ENCODE peak calls at places on chromosome 4, in six cellular contexts. D is sciatic nerve; G is activated CD8-positive, alpha-beta memory T cell treated with anti-CD3 and anti-CD28 coated beads, Interleukin-2, amount 50 U/mL, for 4 hours; Z is stromal cell of bone marrow; C is substantia nigra; L is activated effector memory CD4-positive, alpha-beta T cell treated with Interleukin-2 at 50 U/mL for 16 hours. K is an unnamed sample.

GRCh38 chr4:139955600-139955999 is 198.4 kb downstream of the MAML3 start:
- DNase-seq in G (no peak), D (no peak), C (no peak), Z (no peak), L (no peak), K (no peak)

GRCh38 chr4:167234388-167234881 is at the start of gene SPOCK3:
- DNase-seq in D (no peak), L (no peak), Z (peak), G (no peak), C (peak), K (peak)

GRCh38 chr4:87093443-87094123 is 126.8 kb downstream of the KLHL8 start:
- DNase-seq in Z (no peak), L (no peak), G (peak), D (no peak), C (peak), K (peak)

GRCh38 chr4:128558896-128559669 is 250.4 kb upstream of the JADE1 start:
- DNase-seq in Z (peak), C (no peak), G (no peak), D (no peak), L (no peak), K (peak)

GRCh38 chr4:113504422-113504821 is 257.1 kb downstream of the CAMK2D start:
- DNase-seq in C (no peak), Z (no peak), D (no peak), G (no peak), L (no peak), K (no peak)

GRCh38 chr4:58225460-58225859 is 1115.3 kb upstream of the IGFBP7 start:
- DNase-seq in Z (no peak), C (no peak), L (no peak), G (no peak), D (no peak), K (no peak)

GRCh38 chr4:185396724-185397402 is at the start of gene ANKRD37:
- DNase-seq in L (no peak), G (no peak), C (no peak), Z (no peak), D (no peak), K (no peak)

GRCh38 chr4:153809307-153809706 is 20.4 kb upstream of the SFRP2 start:
- DNase-seq in C (no peak), G (no peak), D (no peak), Z (no peak), L (no peak), K (no peak)

GRCh38 chr4:7398104-7398423 is 36.7 kb downstream of the PSAPL1 start:
- DNase-seq in D (peak), Z (no peak), C (no peak), G (no peak), L (no peak), K (no peak)

GRCh38 chr4:141169391-141169790 is 36.1 kb upstream of the RNF150 start:
- DNase-seq in D (no peak), L (no peak), C (no peak), Z (no peak), G (no peak), K (no peak)

GRCh38 chr4:140497776-140498636 is at the start of gene MGAT4D:
- DNase-seq in Z (no peak), C (no peak), D (no peak), G (no peak), L (no peak), K (no peak)

GRCh38 chr4:157012781-157013180 is 41.2 kb upstream of the PDGFC start:
- DNase-seq in Z (no peak), L (no peak), D (no peak), C (no peak), G (no peak), K (no peak)

GRCh38 chr4:166422475-166422874 is 549.4 kb downstream of the TLL1 start:
- DNase-seq in D (no peak), Z (peak), L (no peak), G (no peak), C (no peak), K (no peak)

GRCh38 chr4:159446266-159446976 is 343.5 kb downstream of the RAPGEF2 start:
- DNase-seq in G (no peak), D (peak), C (peak), L (no peak), Z (peak), K (peak)

GRCh38 chr4:15868065-15868464 is 70.5 kb downstream of the FGFBP1 start:
- DNase-seq in Z (no peak), L (no peak), D (no peak), C (no peak), G (no peak), K (no peak)

GRCh38 chr4:139438141-139438540 is 15.8 kb upstream of the RAB33B start:
- DNase-seq in G (no peak), C (no peak), D (no peak), L (no peak), Z (no peak), K (no peak)

GRCh38 chr4:29276150-29276549 is 1444.0 kb upstream of the PCDH7 start:
- DNase-seq in D (no peak), C (no peak), L (no peak), G (no peak), Z (no peak), K (no peak)

GRCh38 chr4:7938513-7939376 is 916 bp downstream of the AFAP1 start:
- DNase-seq in G (peak), Z (peak), L (peak), C (peak), D (no peak), K (no peak)